ENCODE peak calls at places on chromosomes 4 and X, in four cellular contexts. One of them, this sample, is unnamed.

GRCh38 chrX:103092942-103093341 is at the start of gene NXF3:
- DNase-seq in HCT116: no peak
- DNase-seq in stomach: no peak
- DNase-seq in vagina: no peak
- DNase-seq in this sample: no peak

GRCh38 chr4:76373919-76374552 is 46.9 kb downstream of the CCDC158 start:
- DNase-seq in HCT116: no peak
- DNase-seq in stomach: no peak
- DNase-seq in vagina: no peak
- DNase-seq in this sample: no peak

GRCh38 chr4:41391271-41391670 is 134.5 kb downstream of the UCHL1 start:
- DNase-seq in HCT116: no peak
- DNase-seq in stomach: no peak
- DNase-seq in vagina: no peak
- DNase-seq in this sample: no peak

GRCh38 chr4:147975325-147975724 is 243.4 kb downstream of the ARHGAP10 start:
- DNase-seq in HCT116: no peak
- DNase-seq in stomach: no peak
- DNase-seq in vagina: no peak
- DNase-seq in this sample: no peak

GRCh38 chr4:140256335-140256734 is 102.4 kb upstream of the MAML3 start:
- DNase-seq in HCT116: no peak
- DNase-seq in stomach: no peak
- DNase-seq in vagina: no peak
- DNase-seq in this sample: peak; percentile 21

GRCh38 chrX:100648601-100649417 is 4.8 kb downstream of the SRPX2 start:
- DNase-seq in HCT116: no peak
- DNase-seq in stomach: no peak
- DNase-seq in vagina: no peak
- DNase-seq in this sample: peak; percentile 20

GRCh38 chr4:8892556-8893226 is 21.1 kb upstream of the HMX1 start:
- DNase-seq in HCT116: no peak
- DNase-seq in stomach: no peak
- DNase-seq in vagina: no peak
- DNase-seq in this sample: no peak

GRCh38 chrX:1686642-1687041 is 71.8 kb downstream of the ASMT start:
- DNase-seq in HCT116: no peak
- DNase-seq in stomach: no peak
- DNase-seq in vagina: no peak
- DNase-seq in this sample: no peak

GRCh38 chr4:88737304-88738015 is 39.8 kb upstream of the NAP1L5 start:
- DNase-seq in HCT116: no peak
- DNase-seq in stomach: peak; percentile 44
- DNase-seq in vagina: no peak
- DNase-seq in this sample: peak; percentile 20

GRCh38 chrX:49915352-49916222 is 6.8 kb upstream of the CLCN5 start:
- DNase-seq in HCT116: peak; percentile 40
- DNase-seq in stomach: peak; percentile 50
- DNase-seq in vagina: no peak
- DNase-seq in this sample: peak; percentile 33

GRCh38 chrX:49912866-49913265 is 9.5 kb upstream of the CLCN5 start:
- DNase-seq in HCT116: no peak
- DNase-seq in stomach: no peak
- DNase-seq in vagina: no peak
- DNase-seq in this sample: no peak

GRCh38 chrX:49910344-49910743 is 12.1 kb upstream of the CLCN5 start:
- DNase-seq in HCT116: no peak
- DNase-seq in stomach: no peak
- DNase-seq in vagina: no peak
- DNase-seq in this sample: no peak

GRCh38 chrX:49912086-49912485 is 10.3 kb upstream of the CLCN5 start:
- DNase-seq in HCT116: no peak
- DNase-seq in stomach: no peak
- DNase-seq in vagina: no peak
- DNase-seq in this sample: no peak
- H3K27ac ChIP-seq in HCT116: no peak overlapping the region
- H3K27ac ChIP-seq in stomach: no peak overlapping the region
- H3K27ac ChIP-seq in vagina: no peak overlapping the region
- H3K27ac ChIP-seq in this sample: no peak overlapping the region

GRCh38 chr4:84286048-84286447 is 213.0 kb downstream of the NKX6-1 start:
- DNase-seq in HCT116: no peak
- DNase-seq in stomach: no peak
- DNase-seq in vagina: no peak
- DNase-seq in this sample: no peak

GRCh38 chr4:84291984-84292383 is 207.1 kb downstream of the NKX6-1 start:
- DNase-seq in HCT116: no peak
- DNase-seq in stomach: no peak
- DNase-seq in vagina: no peak
- DNase-seq in this sample: no peak
- TF ChIP-seq POLR2AphosphoS5 in HCT116: no peak
- TF ChIP-seq POLR2AphosphoS5 in stomach: no peak
- TF ChIP-seq POLR2AphosphoS5 in vagina: no peak
- TF ChIP-seq POLR2AphosphoS5 in this sample: no peak

GRCh38 chr4:85512446-85513205 is 37.7 kb downstream of the ARHGAP24 start:
- DNase-seq in HCT116: no peak
- DNase-seq in stomach: no peak
- DNase-seq in vagina: no peak
- DNase-seq in this sample: no peak
- H3K4me3 ChIP-seq in HCT116: no peak overlapping the region
- H3K4me3 ChIP-seq in stomach: no peak overlapping the region
- H3K4me3 ChIP-seq in vagina: no peak overlapping the region
- H3K4me3 ChIP-seq in this sample: no peak overlapping the region

GRCh38 chr4:98522062-98522461 is 136.3 kb downstream of the TSPAN5 start:
- DNase-seq in HCT116: no peak
- DNase-seq in stomach: no peak
- DNase-seq in vagina: no peak
- DNase-seq in this sample: no peak

GRCh38 chr4:98521486-98521885 is 136.9 kb downstream of the TSPAN5 start:
- DNase-seq in HCT116: no peak
- DNase-seq in stomach: no peak
- DNase-seq in vagina: no peak
- DNase-seq in this sample: no peak

GRCh38 chr4:98519268-98519993 is 139.0 kb downstream of the TSPAN5 start:
- DNase-seq in HCT116: no peak
- DNase-seq in stomach: no peak
- DNase-seq in vagina: no peak
- DNase-seq in this sample: no peak

GRCh38 chr4:98524271-98524670 is 134.1 kb downstream of the TSPAN5 start:
- DNase-seq in HCT116: no peak
- DNase-seq in stomach: no peak
- DNase-seq in vagina: no peak
- DNase-seq in this sample: no peak

GRCh38 chr4:98522603-98523395 is 135.6 kb downstream of the TSPAN5 start:
- DNase-seq in HCT116: peak; percentile 87
- DNase-seq in stomach: no peak
- DNase-seq in vagina: no peak
- DNase-seq in this sample: no peak
- H3K27ac ChIP-seq in HCT116: peak overlapping the region; percentile 64
- H3K27ac ChIP-seq in stomach: no peak overlapping the region
- H3K27ac ChIP-seq in vagina: peak overlapping the region; percentile 17
- H3K27ac ChIP-seq in this sample: no peak overlapping the region

GRCh38 chr4:99679204-99679603 is 21.6 kb upstream of the C4orf54 start:
- DNase-seq in HCT116: no peak
- DNase-seq in stomach: no peak
- DNase-seq in vagina: no peak
- DNase-seq in this sample: no peak
- TF ChIP-seq POLR2AphosphoS5 in HCT116: no peak
- TF ChIP-seq POLR2AphosphoS5 in stomach: no peak
- TF ChIP-seq POLR2AphosphoS5 in vagina: no peak
- TF ChIP-seq POLR2AphosphoS5 in this sample: no peak

GRCh38 chrX:135295944-135296305 is 13.4 kb upstream of the ETDC start:
- DNase-seq in HCT116: no peak
- DNase-seq in stomach: no peak
- DNase-seq in vagina: no peak
- DNase-seq in this sample: no peak
- H3K4me3 ChIP-seq in HCT116: no peak overlapping the region
- H3K4me3 ChIP-seq in stomach: peak overlapping the region; percentile 30
- H3K4me3 ChIP-seq in vagina: peak overlapping the region; percentile 28
- H3K4me3 ChIP-seq in this sample: peak overlapping the region; percentile 15

This sample was measured in transverse colon.